ENCODE peak calls at places on chromosomes 7 and 10, in eight cellular contexts. P, X, V, H, I, K, T and E are unnamed samples.

GRCh38 chr7:51023547-51023946 is 240.9 kb upstream of the GRB10 start:
- DNase-seq in P (no peak), X (no peak), V (no peak), H (no peak), I (no peak), K (no peak), T (no peak), E (no peak)

GRCh38 chr7:112789824-112790650 is at the start of gene TMEM168:
- DNase-seq in P (peak; percentile 80), X (peak; percentile 93), V (peak; percentile 86), H (peak; percentile 58), I (peak; percentile 91), K (peak; percentile 30), T (peak; percentile 90), E (peak; percentile 84)

GRCh38 chr7:6175642-6176041 is 96.8 kb downstream of the CYTH3 start:
- DNase-seq in P (no peak), X (no peak), V (no peak), H (no peak), I (no peak), K (no peak), T (no peak), E (peak; percentile 62)

GRCh38 chr10:29623797-29624196 is 11.0 kb downstream of the SVIL start:
- DNase-seq in P (no peak), X (no peak), V (no peak), H (no peak), I (no peak), K (no peak), T (no peak), E (peak; percentile 36)

GRCh38 chr10:71604324-71605018 is 115.1 kb downstream of the C10orf105 start:
- DNase-seq in P (no peak), X (no peak), V (peak; percentile 44), H (no peak), I (peak; percentile 76), K (no peak), T (no peak), E (no peak)

GRCh38 chr10:18043148-18043547 is 91.4 kb downstream of the SLC39A12 start:
- DNase-seq in P (no peak), X (no peak), V (no peak), H (no peak), I (no peak), K (no peak), T (no peak), E (no peak)

GRCh38 chr7:73820013-73820412 is 10.8 kb upstream of the CLDN4 start:
- DNase-seq in P (no peak), X (no peak), V (no peak), H (no peak), I (no peak), K (no peak), T (no peak), E (peak; percentile 9)

GRCh38 chr7:149422914-149423285 is 38.0 kb downstream of the ZNF777 start:
- DNase-seq in P (no peak), X (peak; percentile 69), V (peak; percentile 31), H (no peak), I (peak; percentile 37), K (no peak), T (no peak), E (no peak)

GRCh38 chr10:60479305-60480020 is 89.8 kb upstream of the ANK3 start:
- DNase-seq in P (no peak), X (no peak), V (no peak), H (no peak), I (no peak), K (no peak), T (no peak), E (no peak)

GRCh38 chr10:59019603-59020002 is 156.8 kb upstream of the PHYHIPL start:
- DNase-seq in P (no peak), X (no peak), V (no peak), H (no peak), I (no peak), K (no peak), T (no peak), E (no peak)

GRCh38 chr10:79416578-79417255 is 28.7 kb downstream of the ZCCHC24 start:
- DNase-seq in P (peak; percentile 18), X (peak; percentile 44), V (no peak), H (peak; percentile 9), I (no peak), K (no peak), T (no peak), E (peak; percentile 50)

GRCh38 chr7:98212532-98213041 is 1.3 kb downstream of the BHLHA15 start:
- DNase-seq in P (peak; percentile 14), X (peak; percentile 61), V (no peak), H (peak; percentile 14), I (no peak), K (no peak), T (no peak), E (peak; percentile 63)

GRCh38 chr7:140649566-140650205 is 9.1 kb upstream of the DENND2A start:
- DNase-seq in P (peak; percentile 1), X (no peak), V (no peak), H (no peak), I (no peak), K (no peak), T (no peak), E (peak; percentile 20)

GRCh38 chr10:99732033-99732912 is at the start of the genes COX15 and CUTC:
- DNase-seq in P (peak; percentile 97), X (peak; percentile 98), V (peak; percentile 97), H (peak; percentile 97), I (peak; percentile 98), K (peak; percentile 89), T (peak; percentile 92), E (peak; percentile 99)
- TF ChIP-seq CTCF in P (no peak), X (no peak), V (no peak), H (peak; percentile 20), I (peak; percentile 48), K (peak; percentile 12), T (peak; percentile 31), E (peak; percentile 11)

DNA sequence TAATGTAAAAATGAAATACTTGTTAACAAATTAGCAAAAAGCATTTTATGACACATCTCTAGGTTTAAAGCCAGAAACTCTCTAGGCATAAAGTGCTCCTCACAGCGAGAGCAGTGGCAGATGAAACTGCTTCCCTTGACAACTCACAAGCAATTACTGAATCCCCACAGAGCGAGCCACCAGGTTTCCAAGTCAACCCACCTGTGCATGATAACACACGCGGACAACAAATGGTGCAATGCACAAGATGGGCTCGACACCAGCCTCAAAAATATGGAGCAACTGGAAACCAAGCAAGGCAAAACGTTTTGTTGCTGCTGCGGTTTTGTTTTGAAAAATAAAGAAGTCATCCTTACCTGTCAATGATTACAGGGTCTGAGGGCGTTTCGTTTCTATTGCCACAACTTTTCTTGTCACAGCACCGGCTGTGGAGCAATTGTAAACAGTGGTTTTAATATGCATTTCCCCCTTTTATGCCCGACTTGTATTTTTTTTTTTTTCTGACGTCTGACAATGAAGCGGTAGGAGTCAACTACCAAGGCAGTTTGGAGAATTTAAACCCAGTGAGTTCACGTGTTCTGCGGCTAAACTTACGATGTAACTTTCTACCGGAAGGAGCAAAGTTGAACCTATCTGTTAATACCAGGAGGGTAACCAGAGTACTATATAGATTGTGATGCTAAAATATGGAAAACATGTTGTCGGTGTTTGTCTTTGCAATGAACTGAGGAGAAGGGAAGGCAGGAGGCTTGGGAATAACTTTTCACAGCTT is 7.0 kb downstream of the EBF3 start:
- DNase-seq in P (no peak), X (no peak), V (no peak), H (no peak), I (no peak), K (no peak), T (no peak), E (no peak)
- H3K27me3 ChIP-seq in P (peaks cover 5% of the 10 kb centered on the region), X (peaks cover 23% of the 10 kb centered on the region), V (peaks cover 97% of the 10 kb centered on the region), H (peaks cover 49% of the 10 kb centered on the region), I (peaks cover 92% of the 10 kb centered on the region), K (peaks cover 77% of the 10 kb centered on the region), T (no peaks in the 10 kb centered on the region), E (peaks cover 30% of the 10 kb centered on the region)

DNA sequence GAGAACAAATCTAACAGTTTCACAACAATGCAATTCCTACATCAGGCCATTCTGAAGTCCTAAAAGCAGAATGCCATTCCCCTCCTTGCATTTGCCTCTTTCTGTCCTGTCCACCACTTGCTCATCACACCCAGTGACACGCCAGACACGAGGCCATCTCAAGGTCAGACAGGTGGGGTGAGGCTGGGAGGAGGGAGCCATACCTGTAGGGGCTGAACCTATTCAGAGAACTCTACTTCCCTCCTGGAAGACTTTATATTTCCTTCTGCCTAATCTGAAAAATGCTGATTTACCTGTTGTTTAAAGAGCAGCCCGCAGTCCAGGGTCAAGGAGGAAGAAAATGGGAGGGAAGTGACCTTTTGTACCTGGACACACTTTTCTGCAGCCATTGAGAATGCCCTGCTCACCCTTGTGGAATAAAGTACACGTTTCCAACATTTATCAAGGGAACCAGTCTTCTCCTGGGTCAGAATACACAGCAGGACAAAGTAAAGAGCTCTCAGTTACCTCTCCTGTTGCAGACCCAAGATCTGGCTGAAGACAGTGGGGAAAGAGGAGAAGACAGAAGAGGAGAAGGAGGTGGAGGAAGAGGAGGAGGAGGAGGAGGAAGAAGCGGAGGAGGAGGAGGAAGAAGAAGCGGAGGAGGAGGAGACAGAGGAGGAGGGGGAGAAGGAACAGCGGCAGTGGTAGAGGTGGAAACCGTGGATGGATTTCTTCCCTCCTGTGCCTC is 1.1 kb upstream of the BLNK start:
- DNase-seq in P (no peak), X (no peak), V (no peak), H (no peak), I (no peak), K (no peak), T (no peak), E (no peak)
- TF ChIP-seq POLR2A in P (no peak), X (no peak), V (no peak), H (no peak), I (no peak), K (no peak), T (no peak), E (no peak)

DNA sequence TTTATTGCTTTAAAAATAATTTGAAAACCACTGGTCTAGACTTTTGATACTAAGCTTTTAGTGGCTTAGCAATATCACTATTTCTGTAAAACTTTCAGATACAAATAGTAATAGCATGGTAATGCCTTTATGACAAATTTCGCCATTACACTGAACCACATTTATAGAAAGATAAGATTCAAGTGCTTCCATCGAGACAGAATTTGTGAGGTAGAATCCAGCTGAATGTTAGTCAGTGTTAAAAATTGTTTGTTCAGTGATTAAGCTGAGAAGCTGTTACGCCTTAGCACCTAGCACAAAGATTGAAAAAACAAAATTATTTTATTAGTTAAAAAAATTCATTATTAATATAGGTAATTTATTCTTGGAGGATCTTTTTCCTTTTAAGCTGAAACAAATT is 36.5 kb downstream of the GNAT3 start:
- DNase-seq in P (no peak), X (no peak), V (no peak), H (no peak), I (no peak), K (no peak), T (no peak), E (no peak)
- TF ChIP-seq CTCF in P (no peak), X (no peak), V (no peak), H (no peak), I (no peak), K (no peak), T (no peak), E (no peak)

GRCh38 chr10:49679480-49679893 is at the start of gene C10orf53:
- DNase-seq in P (no peak), X (no peak), V (no peak), H (no peak), I (no peak), K (no peak), T (peak; percentile 87), E (no peak)
- H3K27me3 ChIP-seq in P (no peaks in the 10 kb centered on the region), X (no peaks in the 10 kb centered on the region), V (peaks cover 32% of the 10 kb centered on the region), H (peaks cover 6% of the 10 kb centered on the region), I (peaks cover 47% of the 10 kb centered on the region), K (no peaks in the 10 kb centered on the region), T (peaks cover 5% of the 10 kb centered on the region), E (no peaks in the 10 kb centered on the region)

DNA sequence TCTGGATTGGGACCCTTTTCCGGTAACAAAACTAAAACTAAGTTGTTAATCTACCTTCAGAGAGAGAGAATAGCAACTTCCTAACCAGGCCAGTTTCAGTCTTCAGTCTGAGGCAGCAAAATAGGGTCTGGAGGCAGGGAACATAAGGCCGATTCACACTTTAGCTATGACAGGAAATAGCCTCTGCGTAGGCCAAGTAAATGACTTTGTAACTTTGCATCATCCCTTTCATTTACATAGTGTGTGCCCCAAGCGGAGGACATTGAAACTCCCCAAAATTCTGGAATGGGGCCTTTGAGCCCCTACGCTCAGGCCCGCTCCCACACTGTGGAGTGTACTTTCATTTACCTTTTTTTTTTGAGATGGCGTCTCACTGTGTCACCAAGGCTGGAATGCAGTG is 1.7 kb upstream of the UPP1 start:
- DNase-seq in P (no peak), X (no peak), V (no peak), H (no peak), I (no peak), K (no peak), T (no peak), E (no peak)
- TF ChIP-seq POLR2A in P (no peak), X (no peak), V (no peak), H (no peak), I (no peak), K (no peak), T (no peak), E (no peak)